ENCODE peak calls at places on chromosomes 4 and X, in ten cellular contexts. F is kidney epithelial cell, M is A549, V is fibroblast of mammary gland, E is psoas muscle, Y is AG10803, G is body of pancreas, S is kidney, L is spleen, T is lower lobe of right lung. N is an unnamed sample.

GRCh38 chr4:86092684-86093083 is 267.2 kb downstream of the MAPK10 start:
- DNase-seq in G (no peak), T (no peak), L (no peak), S (no peak), V (peak), Y (peak), F (peak), E (no peak), M (peak), N (peak)

GRCh38 chr4:39341075-39341725 is 25.0 kb downstream of the RFC1 start:
- DNase-seq in G (peak), V (no peak), Y (no peak), T (no peak), S (no peak), M (no peak), L (no peak), E (no peak), F (no peak), N (no peak)

GRCh38 chr4:127479031-127479622 is 153.6 kb upstream of the INTU start:
- DNase-seq in V (peak), F (no peak), E (no peak), S (no peak), L (no peak), G (no peak), Y (peak), M (peak), T (no peak), N (no peak)

GRCh38 chrX:71144651-71145050 is at the start of gene NLGN3:
- DNase-seq in V (no peak), E (no peak), T (no peak), M (no peak), Y (no peak), L (no peak), S (no peak), G (no peak), F (no peak), N (no peak)

GRCh38 chr4:123408471-123409084 is 12.0 kb downstream of the SPRY1 start:
- DNase-seq in Y (no peak), M (no peak), L (no peak), V (no peak), G (no peak), E (no peak), S (no peak), F (no peak), T (no peak), N (no peak)

GRCh38 chr4:24488399-24489164 is 95.8 kb downstream of the DHX15 start:
- DNase-seq in L (peak), S (peak), G (peak), M (peak), F (no peak), Y (peak), V (peak), E (peak), T (peak), N (no peak)

GRCh38 chrX:107742754-107743191 is 32.8 kb downstream of the TSC22D3 start:
- DNase-seq in G (peak), M (no peak), L (peak), S (peak), T (no peak), F (no peak), E (peak), Y (no peak), V (no peak), N (no peak)

GRCh38 chr4:163681208-163681821 is 186.8 kb downstream of the TMA16 start:
- DNase-seq in E (no peak), T (no peak), M (no peak), L (no peak), F (no peak), Y (no peak), S (no peak), G (no peak), V (peak), N (no peak)

GRCh38 chrX:44903107-44903506 is 30.1 kb downstream of the KDM6A start:
- DNase-seq in G (no peak), V (peak), E (no peak), L (no peak), S (no peak), F (no peak), M (peak), T (no peak), Y (peak), N (peak)

GRCh38 chrX:130295519-130296314 is 27.0 kb upstream of the ZNF280C start:
- DNase-seq in F (no peak), Y (no peak), S (no peak), L (no peak), V (peak), E (no peak), M (no peak), T (no peak), G (no peak), N (no peak)

GRCh38 chrX:110418857-110419249 is 60.2 kb downstream of the RTL9 start:
- DNase-seq in S (no peak), T (no peak), L (no peak), E (no peak), M (no peak), Y (no peak), V (peak), G (no peak), F (no peak), N (no peak)

GRCh38 chrX:1581132-1581531 is 10.3 kb upstream of the AKAP17A start:
- DNase-seq in L (no peak), S (no peak), T (no peak), V (peak), M (peak), Y (no peak), E (no peak), F (no peak), G (peak), N (no peak)

GRCh38 chrX:38754102-38754790 is 47.0 kb upstream of the MID1IP1 start:
- DNase-seq in G (peak), S (no peak), V (peak), M (no peak), Y (peak), T (no peak), L (no peak), F (no peak), E (no peak), N (peak)

GRCh38 chr4:1183985-1184773 is 11.8 kb upstream of the SPON2 start:
- DNase-seq in M (no peak), V (no peak), Y (no peak), G (peak), F (no peak), S (no peak), L (peak), E (no peak), T (no peak), N (no peak)

GRCh38 chr4:36351082-36351666 is 69.8 kb downstream of the DTHD1 start:
- DNase-seq in S (no peak), V (peak), E (peak), Y (peak), L (peak), G (peak), T (peak), F (no peak), M (peak), N (no peak)

GRCh38 chr4:94660614-94661013 is 97.1 kb upstream of the BMPR1B start:
- DNase-seq in S (no peak), T (no peak), Y (no peak), E (no peak), L (no peak), V (no peak), F (no peak), G (no peak), M (no peak), N (no peak)

GRCh38 chr4:155207534-155208257 is 740 bp upstream of the NPY2R start:
- DNase-seq in F (no peak), G (no peak), M (peak), Y (no peak), V (peak), S (no peak), T (no peak), E (no peak), L (no peak), N (no peak)
- H3K4me3 ChIP-seq in F (peak), G (peak), M (peak), Y (no peak), V (peak), S (no peak), T (peak), E (no peak), L (peak), N (no peak)

GRCh38 chr4:147409350-147409749 is 71.5 kb upstream of the EDNRA start:
- DNase-seq in T (no peak), F (no peak), S (no peak), M (no peak), G (no peak), L (no peak), V (peak), E (no peak), Y (peak), N (no peak)

GRCh38 chr4:147408189-147408588 is 72.7 kb upstream of the EDNRA start:
- DNase-seq in M (no peak), V (peak), E (no peak), L (no peak), S (no peak), G (no peak), Y (no peak), F (no peak), T (no peak), N (no peak)

GRCh38 chr4:147407261-147408045 is 73.4 kb upstream of the EDNRA start:
- DNase-seq in V (peak), Y (no peak), L (no peak), F (no peak), M (no peak), E (no peak), S (no peak), T (no peak), G (no peak), N (no peak)
- TF ChIP-seq CTCF in V (peak), Y (peak), L (no peak), F (peak), M (no peak), E (no peak), S (no peak), T (no peak), G (no peak), N (peak)

DNA sequence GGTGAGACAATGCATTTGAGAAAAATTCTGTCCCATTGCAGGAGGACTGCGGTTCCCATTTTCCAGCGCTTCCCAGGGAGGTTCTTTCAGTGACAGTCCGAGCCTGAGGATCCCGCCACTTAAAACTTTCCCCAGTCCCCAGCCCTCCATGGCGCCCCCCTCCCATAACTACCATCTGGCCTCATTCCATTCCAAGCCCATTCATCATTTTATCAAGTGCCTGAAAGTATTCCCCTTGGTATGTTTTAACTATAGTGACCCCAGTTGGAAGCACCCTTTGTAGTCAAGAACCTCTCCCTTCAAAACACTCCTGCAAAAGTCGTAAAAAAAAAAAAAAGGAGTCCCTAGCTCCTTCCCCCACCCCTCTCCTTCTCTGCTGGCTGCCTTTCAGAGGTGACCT is 1.2 kb downstream of the RASL11B start:
- DNase-seq in S (no peak), G (no peak), V (no peak), L (no peak), T (no peak), M (no peak), F (no peak), E (no peak), Y (no peak), N (no peak)
- H3K4me3 ChIP-seq in S (peak), G (no peak), V (no peak), L (peak), T (peak), M (no peak), F (no peak), E (no peak), Y (peak), N (no peak)

GRCh38 chr4:169009281-169010124 is 552 bp downstream of the CBR4 start:
- DNase-seq in E (peak), F (no peak), S (peak), G (peak), Y (peak), L (peak), T (peak), M (no peak), V (peak), N (no peak)
- TF ChIP-seq CTCF in E (no peak), F (peak), S (peak), G (no peak), Y (peak), L (no peak), T (no peak), M (peak), V (no peak), N (peak)

GRCh38 chr4:34766935-34767859 is 1477.1 kb downstream of the ARAP2 start:
- DNase-seq in S (no peak), M (no peak), Y (no peak), T (no peak), L (no peak), F (no peak), V (no peak), E (no peak), G (no peak), N (no peak)
- H3K4me3 ChIP-seq in S (no peak), M (no peak), Y (no peak), T (no peak), L (no peak), F (no peak), V (no peak), E (peak), G (no peak), N (no peak)

DNA sequence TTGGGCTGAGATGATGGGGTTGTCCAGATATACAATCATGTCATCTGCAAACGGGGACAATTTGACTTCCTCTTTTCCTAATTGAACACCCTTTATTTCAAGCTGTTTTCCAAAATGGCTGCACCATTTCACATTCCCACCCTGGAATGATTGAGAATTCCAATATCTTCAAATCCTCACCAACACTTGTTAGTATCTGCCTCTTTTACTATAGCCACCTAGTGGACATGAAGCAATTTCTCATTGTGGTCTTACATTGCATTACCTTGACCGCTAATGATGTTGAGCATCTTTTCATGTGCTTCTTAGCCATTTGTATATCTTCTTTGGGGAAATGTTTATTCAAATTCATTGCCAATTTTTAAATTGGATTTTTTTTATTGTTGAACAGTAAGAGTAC is 364.8 kb downstream of the SMARCA1 start:
- DNase-seq in T (no peak), Y (no peak), L (no peak), V (no peak), G (no peak), F (no peak), S (no peak), E (no peak), M (no peak), N (no peak)
- TF ChIP-seq CTCF in T (no peak), Y (no peak), L (no peak), V (no peak), G (no peak), F (no peak), S (no peak), E (no peak), M (no peak), N (no peak)

GRCh38 chrX:118724352-118724751 is 3.1 kb upstream of the IL13RA1 start:
- DNase-seq in V (no peak), G (no peak), S (no peak), L (no peak), Y (no peak), M (no peak), E (no peak), F (no peak), T (no peak), N (no peak)

GRCh38 chrX:118727686-118728339 is 407 bp downstream of the IL13RA1 start:
- DNase-seq in G (peak), E (peak), T (peak), V (peak), L (peak), M (no peak), S (peak), Y (peak), F (no peak), N (no peak)

GRCh38 chrX:118723376-118723775 is 4.0 kb upstream of the IL13RA1 start:
- DNase-seq in T (no peak), Y (no peak), M (no peak), E (no peak), F (no peak), V (no peak), S (no peak), L (no peak), G (no peak), N (no peak)

GRCh38 chrX:118726887-118727685 is at the start of gene IL13RA1:
- DNase-seq in E (peak), L (peak), S (peak), T (peak), V (peak), G (peak), Y (peak), M (peak), F (peak), N (no peak)

GRCh38 chrX:118724775-118725174 is 2.6 kb upstream of the IL13RA1 start:
- DNase-seq in G (no peak), F (no peak), S (no peak), T (no peak), L (no peak), E (no peak), Y (no peak), M (peak), V (peak), N (no peak)
- H3K4me3 ChIP-seq in G (no peak), F (no peak), S (no peak), T (no peak), L (no peak), E (no peak), Y (no peak), M (no peak), V (no peak), N (no peak)

DNA sequence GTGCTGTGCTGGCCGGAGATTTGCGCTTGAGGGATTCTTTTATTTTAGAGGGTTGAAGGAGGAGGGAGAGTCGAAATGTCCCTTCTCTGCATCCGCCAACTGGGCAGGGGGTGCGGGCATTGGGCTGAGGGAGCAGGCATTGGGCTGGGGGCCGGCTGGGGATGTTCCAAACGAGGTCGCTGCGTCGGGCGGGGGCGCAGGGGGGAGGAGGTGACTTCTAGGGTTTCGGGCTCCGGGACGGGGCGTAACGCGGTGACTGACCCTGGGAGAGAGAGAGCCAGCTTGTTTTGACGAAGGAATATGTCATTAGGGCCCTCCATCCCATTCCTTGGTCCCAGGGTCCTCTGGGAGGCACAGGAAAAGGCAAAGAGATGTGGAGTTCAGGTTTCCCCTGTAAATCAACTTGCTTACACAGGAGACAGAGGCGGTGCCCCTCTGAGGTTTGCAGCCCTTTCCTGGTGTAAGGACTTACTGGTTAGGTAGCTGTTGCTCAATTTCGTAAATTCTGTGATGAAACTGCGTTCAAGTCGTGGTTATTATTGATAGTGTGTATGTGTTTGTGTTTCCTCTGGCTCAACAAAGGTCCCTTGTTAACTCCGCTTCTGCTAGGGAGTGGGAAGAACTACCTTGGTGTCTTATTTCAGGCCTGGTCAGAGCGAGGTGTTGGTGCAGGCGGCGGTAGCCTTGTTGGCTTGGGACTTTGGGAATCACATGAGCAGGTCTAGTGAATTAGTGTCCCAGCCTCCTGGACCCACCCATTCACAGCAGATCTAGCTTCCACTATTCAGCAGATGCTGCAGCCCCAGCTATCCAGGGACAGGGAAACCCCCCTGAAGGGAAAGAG is 716 bp downstream of the FHIP1A start:
- DNase-seq in M (no peak), V (peak), Y (no peak), F (no peak), G (peak), L (peak), T (peak), E (peak), S (peak), N (no peak)
- TF ChIP-seq CTCF in M (no peak), V (no peak), Y (no peak), F (no peak), G (no peak), L (no peak), T (no peak), E (no peak), S (no peak), N (no peak)

GRCh38 chr4:147570616-147571015 is 46.6 kb upstream of the TMEM184C start:
- DNase-seq in G (no peak), F (no peak), M (no peak), E (no peak), V (peak), T (no peak), S (no peak), L (no peak), Y (peak), N (no peak)
- H3K4me3 ChIP-seq in G (no peak), F (no peak), M (no peak), E (no peak), V (no peak), T (no peak), S (no peak), L (no peak), Y (no peak), N (no peak)